ENCODE peak calls at places on chromosome 13, in ten cellular contexts. F is activated CD4-positive, CD25-positive, alpha-beta regulatory T cell; Z is NCI-H2107; E is activated CD8-positive, alpha-beta memory T cell treated with anti-CD3 and anti-CD28 coated beads for 1 hour; C is caudate nucleus; R is cardiac septum; O is T1000; B is SW480; A is CD4-positive, alpha-beta T cell; S is coronary artery. K is an unnamed sample.
A peak's percentile ranks its signal among the peaks of the same experiment; 100 is the strongest.

GRCh38 chr13:22198656-22199217 is 527.9 kb downstream of the FGF9 start:
- DNase-seq in O (no peak), F (no peak), R (no peak), E (no peak), B (no peak), S (no peak), C (no peak), Z (no peak), A (no peak), K (no peak)

GRCh38 chr13:25421602-25422001 is 49.8 kb downstream of the ATP8A2 start:
- DNase-seq in F (no peak), C (no peak), S (no peak), O (no peak), R (no peak), B (no peak), A (no peak), E (no peak), Z (no peak), K (no peak)

GRCh38 chr13:50916701-50917184 is 7.2 kb downstream of the RNASEH2B start:
- DNase-seq in Z (no peak), F (no peak), R (no peak), C (no peak), A (no peak), B (no peak), S (no peak), E (no peak), O (no peak), K (no peak)

GRCh38 chr13:80037505-80037888 is 303.4 kb downstream of the SPRY2 start:
- DNase-seq in R (no peak), Z (no peak), B (no peak), S (no peak), A (no peak), O (peak; percentile 6), C (no peak), F (no peak), E (no peak), K (no peak)

GRCh38 chr13:32585625-32586021 is 629 bp upstream of the PDS5B start:
- DNase-seq in R (peak; percentile 77), A (no peak), C (no peak), O (no peak), F (no peak), Z (no peak), B (no peak), E (no peak), S (no peak), K (no peak)

GRCh38 chr13:94061316-94061715 is 418.2 kb downstream of the DCT start:
- DNase-seq in Z (no peak), O (no peak), R (no peak), F (no peak), E (no peak), A (no peak), S (no peak), C (no peak), B (no peak), K (no peak)

GRCh38 chr13:71621152-71622124 is 245.6 kb downstream of the DACH1 start:
- DNase-seq in R (no peak), S (no peak), F (no peak), C (no peak), E (no peak), A (no peak), Z (peak; percentile 27), B (no peak), O (no peak), K (no peak)

GRCh38 chr13:114024603-114025431 is 50.9 kb upstream of the C13orf46 start:
- DNase-seq in A (no peak), B (no peak), O (no peak), C (no peak), F (no peak), R (no peak), E (no peak), S (no peak), Z (no peak), K (no peak)

GRCh38 chr13:38415233-38415632 is 65.6 kb downstream of the UFM1 start:
- DNase-seq in S (no peak), E (no peak), C (no peak), B (no peak), Z (no peak), F (no peak), R (no peak), A (no peak), O (no peak), K (no peak)

GRCh38 chr13:107835339-107836018 is 379.9 kb downstream of the LIG4 start:
- DNase-seq in S (no peak), Z (no peak), F (no peak), O (peak; percentile 10), C (no peak), E (no peak), R (no peak), B (no peak), A (no peak), K (no peak)

GRCh38 chr13:25973576-25973975 is 78.2 kb downstream of the SHISA2 start:
- DNase-seq in F (no peak), O (no peak), E (no peak), R (no peak), A (peak; percentile 13), C (no peak), S (no peak), B (peak; percentile 91), Z (no peak), K (no peak)

GRCh38 chr13:30615851-30616311 is 1.8 kb upstream of the USPL1 start:
- DNase-seq in E (no peak), O (no peak), A (no peak), F (no peak), Z (no peak), C (no peak), R (no peak), S (no peak), B (peak; percentile 39), K (no peak)

GRCh38 chr13:66624302-66624701 is 605.8 kb downstream of the PCDH9 start:
- DNase-seq in O (no peak), A (no peak), C (no peak), Z (no peak), S (no peak), B (no peak), F (no peak), E (no peak), R (no peak), K (no peak)

GRCh38 chr13:87814444-87814843 is 143.3 kb downstream of the SLITRK5 start:
- DNase-seq in E (no peak), C (no peak), R (no peak), F (no peak), Z (no peak), S (no peak), A (no peak), O (no peak), B (no peak), K (no peak)

GRCh38 chr13:55567721-55568625 is 1572.7 kb upstream of the PRR20A start:
- DNase-seq in E (no peak), S (no peak), R (no peak), B (no peak), F (no peak), C (no peak), A (no peak), O (no peak), Z (no peak), K (no peak)

GRCh38 chr13:43942301-43942700 is 62.6 kb downstream of the LACC1 start:
- DNase-seq in S (no peak), A (no peak), B (no peak), C (no peak), F (no peak), E (no peak), O (no peak), Z (no peak), R (no peak), K (no peak)

GRCh38 chr13:101150998-101151397 is 265.3 kb downstream of the NALCN start:
- DNase-seq in F (no peak), B (no peak), E (no peak), A (no peak), Z (no peak), S (no peak), C (no peak), R (no peak), O (no peak), K (peak; percentile 11)

GRCh38 chr13:97540696-97541095 is 106.7 kb downstream of the RAP2A start:
- DNase-seq in R (no peak), A (no peak), E (no peak), O (no peak), F (no peak), S (no peak), Z (no peak), C (no peak), B (no peak), K (no peak)

GRCh38 chr13:102830646-102831045 is 15.2 kb upstream of the ERCC5 start:
- DNase-seq in B (no peak), A (no peak), S (no peak), F (no peak), E (no peak), C (no peak), Z (no peak), R (no peak), O (no peak), K (no peak)

GRCh38 chr13:75378301-75378700 is 103.7 kb downstream of the TBC1D4 start:
- DNase-seq in F (no peak), O (no peak), B (no peak), Z (no peak), R (no peak), S (no peak), A (no peak), E (no peak), C (no peak), K (no peak)

GRCh38 chr13:101579291-101579802 is 126.9 kb downstream of the ITGBL1 start:
- DNase-seq in C (no peak), E (no peak), Z (no peak), B (peak; percentile 30), O (no peak), R (no peak), F (no peak), S (no peak), A (no peak), K (no peak)

GRCh38 chr13:25738342-25738771 is 313.5 kb downstream of the SHISA2 start:
- DNase-seq in B (peak; percentile 10), A (no peak), F (no peak), E (no peak), S (no peak), C (no peak), Z (peak; percentile 47), R (no peak), O (no peak), K (no peak)

GRCh38 chr13:99384468-99384867 is 77.3 kb upstream of the GPR183 start:
- DNase-seq in F (no peak), S (peak; percentile 61), E (no peak), Z (no peak), A (peak; percentile 46), R (peak; percentile 57), C (no peak), O (no peak), B (no peak), K (no peak)

GRCh38 chr13:19089315-19089714 is 92.3 kb downstream of the TUBA3C start:
- DNase-seq in E (no peak), Z (no peak), F (no peak), B (peak; percentile 20), R (no peak), S (no peak), O (no peak), C (no peak), A (no peak), K (no peak)

GRCh38 chr13:47480121-47480520 is 521.0 kb downstream of the SUCLA2 start:
- DNase-seq in C (no peak), O (no peak), R (no peak), A (no peak), B (peak; percentile 36), E (no peak), F (no peak), Z (no peak), S (no peak), K (no peak)

K was measured in NCI-H1436 treated with DMSO at 0.1 percent for 48 hours.